ENCODE peak calls at places on chromosomes 2 and 18, in five cellular contexts. C is SJSA1, M is psoas muscle, D is hepatocyte, Z is fibroblast of lung. Q is an unnamed sample.

GRCh38 chr2:47208852-47209606 is 53.9 kb upstream of the STPG4 start:
- DNase-seq in D (peak), Z (peak), M (no peak), C (no peak), Q (no peak)

GRCh38 chr2:203759692-203760365 is 53.4 kb downstream of the CD28 start:
- DNase-seq in Z (peak), M (no peak), D (peak), C (peak), Q (no peak)

GRCh38 chr2:603427-603826 is 73.8 kb downstream of the TMEM18 start:
- DNase-seq in C (no peak), Z (no peak), M (no peak), D (no peak), Q (no peak)

GRCh38 chr2:84204995-84205394 is 254.1 kb downstream of the SUCLG1 start:
- DNase-seq in Z (no peak), D (no peak), C (no peak), M (no peak), Q (no peak)

GRCh38 chr18:57533399-57533884 is 53.1 kb downstream of the FECH start:
- DNase-seq in M (no peak), C (no peak), D (no peak), Z (no peak), Q (no peak)

GRCh38 chr2:233847248-233847898 is 7.0 kb downstream of the HJURP start:
- DNase-seq in Z (no peak), D (no peak), C (no peak), M (no peak), Q (no peak)

GRCh38 chr18:58180738-58181353 is 136.8 kb downstream of the NEDD4L start:
- DNase-seq in M (no peak), C (no peak), D (peak), Z (no peak), Q (peak)

GRCh38 chr2:160293401-160293911 is 93.4 kb upstream of the ITGB6 start:
- DNase-seq in Z (peak), D (peak), C (peak), M (no peak), Q (no peak)

GRCh38 chr2:218319813-218320360 is 27.6 kb upstream of the TMBIM1 start:
- DNase-seq in C (no peak), M (no peak), D (no peak), Z (no peak), Q (no peak)

GRCh38 chr18:7750095-7750663 is 183.1 kb downstream of the PTPRM start:
- DNase-seq in C (no peak), D (no peak), M (no peak), Z (peak), Q (no peak)
- H3K27ac ChIP-seq in C (no peak), D (peak), M (peak), Z (no peak), Q (peak)

GRCh38 chr2:76381624-76382023 is 670.9 kb upstream of the GCFC2 start:
- DNase-seq in Z (no peak), D (no peak), C (no peak), M (no peak), Q (no peak)

DNA sequence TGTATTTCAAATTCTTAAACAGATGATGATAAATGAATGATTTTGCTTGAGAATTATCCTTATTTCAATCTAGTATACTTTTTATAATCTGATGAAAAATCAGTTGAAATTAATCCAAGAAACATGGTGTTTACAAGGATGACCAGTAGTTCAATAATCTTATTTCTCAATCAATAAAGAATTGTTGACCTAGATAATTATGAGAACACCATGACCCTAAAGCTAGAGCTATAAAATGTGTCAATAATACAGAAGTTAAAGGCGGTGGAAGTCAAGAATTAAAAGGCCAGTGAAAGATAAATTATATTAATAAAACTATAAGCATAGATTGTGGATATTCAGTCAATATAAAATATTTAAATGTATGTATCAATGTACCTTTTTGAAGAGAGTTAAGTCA is 667.4 kb upstream of the GCFC2 start:
- DNase-seq in M (no peak), Z (no peak), D (no peak), C (no peak), Q (no peak)
- H3K27ac ChIP-seq in M (no peak), Z (no peak), D (no peak), C (no peak), Q (no peak)

GRCh38 chr2:3301001-3301400 is 76.6 kb downstream of the EIPR1 start:
- DNase-seq in D (no peak), C (no peak), M (no peak), Z (peak), Q (no peak)

GRCh38 chr2:3300224-3300623 is 77.4 kb downstream of the EIPR1 start:
- DNase-seq in D (no peak), C (no peak), Z (no peak), M (no peak), Q (no peak)

GRCh38 chr2:3303583-3304406 is 73.8 kb downstream of the EIPR1 start:
- DNase-seq in M (peak), D (peak), Z (peak), C (peak), Q (peak)

GRCh38 chr2:3302751-3303582 is 74.7 kb downstream of the EIPR1 start:
- DNase-seq in C (no peak), D (no peak), M (no peak), Z (no peak), Q (no peak)

DNA sequence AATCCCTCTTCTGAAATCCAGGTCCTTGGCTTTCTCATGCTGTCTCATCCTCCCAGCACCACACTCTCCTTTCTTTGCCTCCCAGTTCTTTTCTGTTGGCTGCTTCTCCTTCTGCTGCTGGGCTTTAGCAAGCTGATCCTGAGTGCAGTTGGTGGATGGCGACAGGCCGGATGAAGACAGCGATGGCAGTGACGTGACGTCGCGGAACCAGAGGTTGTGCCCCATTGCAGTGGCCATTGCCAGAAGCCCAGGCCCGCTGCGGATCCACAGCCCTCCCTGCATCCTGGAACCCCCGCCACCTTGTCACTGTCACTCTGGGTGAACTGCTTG is 75.2 kb downstream of the EIPR1 start:
- DNase-seq in C (no peak), M (no peak), D (no peak), Z (no peak), Q (no peak)
- H3K27ac ChIP-seq in C (no peak), M (no peak), D (no peak), Z (no peak), Q (no peak)

GRCh38 chr2:10524341-10524740 is 76.2 kb upstream of the ODC1 start:
- DNase-seq in D (no peak), Z (no peak), M (no peak), C (peak), Q (no peak)

GRCh38 chr2:10526281-10526680 is 78.2 kb upstream of the ODC1 start:
- DNase-seq in M (no peak), C (peak), Z (no peak), D (no peak), Q (peak)

GRCh38 chr2:10527585-10527984 is 79.5 kb upstream of the ODC1 start:
- DNase-seq in D (no peak), Z (no peak), M (no peak), C (peak), Q (no peak)

GRCh38 chr2:10524841-10525572 is 76.9 kb upstream of the ODC1 start:
- DNase-seq in Z (no peak), D (no peak), C (peak), M (no peak), Q (no peak)

DNA sequence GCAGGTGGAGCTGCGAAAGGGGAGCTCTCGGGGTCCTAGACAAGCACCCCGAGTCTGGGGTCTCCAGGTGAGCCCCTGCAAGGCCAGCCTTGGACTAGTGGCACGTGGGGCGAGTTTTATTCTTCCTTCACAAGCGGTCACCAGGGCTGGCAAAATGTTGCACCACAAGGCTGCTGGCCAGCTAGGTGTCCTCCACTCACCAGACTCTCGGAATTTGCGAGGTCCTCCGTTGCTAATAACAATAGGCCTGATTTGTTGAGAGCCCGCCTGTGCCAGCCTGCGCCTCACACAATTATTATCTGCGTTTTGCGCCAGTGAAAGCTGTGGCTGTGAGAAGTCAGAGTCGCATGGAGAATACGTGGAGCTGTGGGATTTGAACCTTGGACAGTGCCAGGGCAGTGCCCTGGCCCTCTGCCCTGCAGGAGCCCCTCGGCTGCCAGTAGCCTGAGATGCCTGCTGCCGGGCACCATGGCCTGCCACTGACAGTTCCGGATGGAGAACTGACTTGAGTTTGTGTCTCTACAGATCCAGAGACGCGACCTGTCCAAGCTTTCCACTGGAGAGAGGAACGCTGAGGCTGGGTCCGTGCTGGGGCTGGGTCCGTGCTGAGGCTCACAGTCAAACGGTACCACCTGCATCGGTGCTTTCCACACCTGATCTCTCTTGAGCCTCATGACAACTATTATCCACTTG is 77.6 kb upstream of the ODC1 start:
- DNase-seq in C (peak), M (no peak), D (no peak), Z (no peak), Q (peak)
- H3K27ac ChIP-seq in C (no peak), M (no peak), D (no peak), Z (no peak), Q (no peak)

DNA sequence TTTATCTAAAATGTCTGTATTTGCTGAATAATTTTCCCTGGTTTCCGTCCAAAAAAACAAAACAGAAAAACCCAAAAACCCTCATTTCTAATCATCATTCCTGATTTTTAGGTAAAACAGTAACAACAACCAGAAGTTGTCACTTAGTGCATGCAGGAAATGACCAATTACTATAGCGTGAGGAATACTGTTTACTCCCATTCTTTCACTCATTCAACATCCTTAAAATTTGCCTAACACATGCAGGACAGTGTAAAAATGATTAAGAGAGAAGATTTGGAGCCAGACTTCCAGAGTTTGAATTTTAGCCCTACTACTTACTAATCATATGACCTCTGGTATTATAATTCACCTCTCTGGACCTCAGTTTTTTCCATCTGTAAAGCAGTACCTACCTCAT is 83.1 kb downstream of the FIGN start:
- DNase-seq in C (no peak), M (no peak), D (no peak), Z (no peak), Q (no peak)
- H3K27ac ChIP-seq in C (peak), M (no peak), D (no peak), Z (no peak), Q (no peak)

GRCh38 chr18:70355620-70356385 is 67.0 kb downstream of the SOCS6 start:
- DNase-seq in D (no peak), M (no peak), Z (no peak), C (no peak), Q (no peak)
- H3K27ac ChIP-seq in D (no peak), M (no peak), Z (no peak), C (peak), Q (no peak)

GRCh38 chr2:20205915-20206524 is 18.9 kb downstream of the SDC1 start:
- DNase-seq in D (no peak), C (no peak), Z (no peak), M (no peak), Q (no peak)
- H3K27ac ChIP-seq in D (peak), C (no peak), Z (no peak), M (no peak), Q (no peak)

GRCh38 chr2:221704442-221704841 is 132.3 kb upstream of the EPHA4 start:
- DNase-seq in M (no peak), D (no peak), Z (no peak), C (no peak), Q (no peak)
- H3K27ac ChIP-seq in M (no peak), D (no peak), Z (no peak), C (no peak), Q (no peak)

Q was measured in tibial artery.